ENCODE peak calls at places on chromosomes 12 and 14, in ten cellular contexts. E is left ventricle myocardium inferior, U is esophagus squamous epithelium, I is MM.1S, O is astrocyte of the spinal cord, Y is heart left ventricle, X is A549, J is bronchial epithelial cell, N is tibial artery, R is stomach. B is an unnamed sample.

GRCh38 chr14:53509845-53510244 is 356.7 kb upstream of the DDHD1 start:
- DNase-seq in X (no peak), O (no peak), I (no peak), R (no peak), N (no peak), E (peak), U (no peak), J (peak), Y (peak), B (peak)

GRCh38 chr12:63967781-63968180 is 123.3 kb downstream of the SRGAP1 start:
- DNase-seq in J (peak), U (no peak), R (no peak), N (no peak), I (no peak), E (no peak), Y (no peak), O (no peak), X (no peak), B (no peak)

GRCh38 chr12:56988207-56988739 is 18.1 kb downstream of the ZBTB39 start:
- DNase-seq in E (no peak), N (no peak), O (no peak), J (no peak), I (no peak), Y (peak), X (no peak), U (no peak), R (no peak), B (no peak)

GRCh38 chr12:25200703-25201102 is 5.7 kb downstream of the ETFRF1 start:
- DNase-seq in X (no peak), E (no peak), N (no peak), U (no peak), R (no peak), I (no peak), O (peak), Y (no peak), J (peak), B (peak)

GRCh38 chr14:70704960-70705359 is 63.2 kb downstream of the TTC9 start:
- DNase-seq in J (no peak), U (no peak), N (no peak), R (no peak), O (no peak), X (no peak), Y (no peak), I (no peak), E (no peak), B (no peak)

GRCh38 chr12:26728205-26729050 is 104.6 kb downstream of the ITPR2 start:
- DNase-seq in J (no peak), E (no peak), R (no peak), O (no peak), X (no peak), Y (no peak), U (no peak), I (no peak), N (no peak), B (no peak)

GRCh38 chr12:113854385-113855136 is 111.6 kb downstream of the RBM19 start:
- DNase-seq in N (no peak), O (no peak), E (peak), J (no peak), I (no peak), R (no peak), Y (peak), U (no peak), X (no peak), B (no peak)

GRCh38 chr14:83568141-83568540 is 1961.8 kb upstream of the FLRT2 start:
- DNase-seq in U (no peak), X (no peak), O (no peak), E (no peak), J (no peak), Y (no peak), N (no peak), R (no peak), I (no peak), B (peak)

GRCh38 chr14:49621114-49621881 is 699 bp downstream of the MGAT2 start:
- DNase-seq in J (no peak), X (peak), N (peak), R (peak), U (peak), E (peak), O (no peak), Y (peak), I (peak), B (no peak)

GRCh38 chr12:75120202-75120774 is 89.4 kb downstream of the KCNC2 start:
- DNase-seq in E (no peak), J (no peak), X (no peak), O (peak), Y (no peak), U (no peak), I (no peak), R (no peak), N (no peak), B (no peak)

GRCh38 chr14:92728781-92729364 is 19.6 kb downstream of the LGMN start:
- DNase-seq in Y (peak), O (peak), N (no peak), X (peak), U (no peak), I (no peak), R (peak), J (peak), E (no peak), B (peak)

GRCh38 chr14:24430143-24430681 is 458 bp downstream of the KHNYN start:
- DNase-seq in U (no peak), R (peak), X (peak), O (peak), J (peak), E (peak), Y (peak), I (peak), N (peak), B (peak)

GRCh38 chr12:6295187-6295811 is 15.2 kb upstream of the PLEKHG6 start:
- DNase-seq in J (peak), U (no peak), Y (peak), I (no peak), R (peak), N (no peak), O (peak), E (no peak), X (peak), B (peak)

GRCh38 chr12:72359416-72359815 is 87.2 kb downstream of the TRHDE start:
- DNase-seq in R (no peak), O (no peak), J (no peak), N (no peak), E (no peak), I (no peak), U (no peak), X (no peak), Y (no peak), B (no peak)

GRCh38 chr12:31922341-31923062 is 36.7 kb upstream of the RESF1 start:
- DNase-seq in O (peak), X (peak), E (no peak), J (peak), N (no peak), R (no peak), Y (no peak), U (no peak), I (no peak), B (peak)

GRCh38 chr14:59275668-59276067 is 87.2 kb downstream of the DAAM1 start:
- DNase-seq in J (peak), E (no peak), R (no peak), I (no peak), O (peak), U (no peak), Y (no peak), N (no peak), X (peak), B (peak)

GRCh38 chr12:24708718-24709117 is 240.2 kb downstream of the BCAT1 start:
- DNase-seq in J (no peak), X (no peak), U (no peak), O (no peak), N (no peak), R (no peak), Y (no peak), E (no peak), I (no peak), B (no peak)

GRCh38 chr14:59081680-59082079 is 106.8 kb upstream of the DAAM1 start:
- DNase-seq in I (no peak), R (no peak), U (no peak), X (no peak), Y (no peak), O (no peak), E (no peak), N (no peak), J (no peak), B (no peak)

GRCh38 chr14:71403673-71404072 is 496.4 kb downstream of the PCNX1 start:
- DNase-seq in J (peak), I (peak), N (no peak), Y (no peak), U (no peak), X (peak), E (no peak), O (peak), R (no peak), B (peak)

GRCh38 chr12:112971248-112971647 is 7.1 kb upstream of the OAS2 start:
- DNase-seq in Y (peak), I (no peak), X (no peak), N (no peak), O (no peak), E (peak), U (no peak), J (no peak), R (no peak), B (peak)

GRCh38 chr12:97306121-97306520 is 156.5 kb upstream of the RMST start:
- DNase-seq in N (no peak), J (no peak), Y (no peak), O (no peak), R (no peak), X (no peak), I (peak), E (no peak), U (no peak), B (no peak)

GRCh38 chr14:84343637-84344036 is 1186.3 kb upstream of the FLRT2 start:
- DNase-seq in J (peak), Y (no peak), O (peak), X (no peak), I (no peak), R (no peak), U (no peak), E (no peak), N (no peak), B (peak)

GRCh38 chr14:42994001-42994736 is 1387.5 kb downstream of the LRFN5 start:
- DNase-seq in U (no peak), Y (no peak), R (no peak), E (no peak), O (peak), N (no peak), I (no peak), J (peak), X (peak), B (peak)

GRCh38 chr14:90846511-90846910 is 30.3 kb upstream of the TTC7B start:
- DNase-seq in Y (no peak), R (no peak), N (no peak), I (no peak), E (no peak), O (peak), J (peak), X (no peak), U (no peak), B (peak)

GRCh38 chr14:100692859-100693558 is 33.7 kb upstream of the DLK1 start:
- DNase-seq in X (peak), U (no peak), I (no peak), E (no peak), Y (no peak), R (no peak), N (no peak), J (peak), O (peak), B (peak)

GRCh38 chr12:13208533-13209278 is 12.2 kb downstream of the EMP1 start:
- DNase-seq in R (no peak), U (no peak), E (no peak), O (no peak), N (no peak), Y (no peak), I (peak), J (peak), X (peak), B (no peak)

GRCh38 chr12:13211191-13211858 is 14.8 kb downstream of the EMP1 start:
- DNase-seq in O (peak), R (no peak), X (no peak), J (peak), Y (no peak), E (no peak), U (no peak), N (no peak), I (no peak), B (no peak)

GRCh38 chr12:13210022-13210539 is 13.6 kb downstream of the EMP1 start:
- DNase-seq in R (no peak), I (no peak), J (no peak), E (no peak), Y (no peak), N (no peak), O (no peak), X (no peak), U (no peak), B (no peak)

GRCh38 chr12:13210543-13211190 is 14.1 kb downstream of the EMP1 start:
- DNase-seq in U (no peak), O (no peak), Y (no peak), N (no peak), J (no peak), R (no peak), E (no peak), X (no peak), I (no peak), B (no peak)

GRCh38 chr12:13209279-13210021 is 12.9 kb downstream of the EMP1 start:
- DNase-seq in U (no peak), R (no peak), N (no peak), O (no peak), I (no peak), X (no peak), Y (no peak), E (no peak), J (peak), B (no peak)
- H3K4me3 ChIP-seq in U (no peak), R (no peak), N (no peak), O (no peak), I (no peak), X (no peak), Y (no peak), E (no peak), J (no peak), B (no peak)

DNA sequence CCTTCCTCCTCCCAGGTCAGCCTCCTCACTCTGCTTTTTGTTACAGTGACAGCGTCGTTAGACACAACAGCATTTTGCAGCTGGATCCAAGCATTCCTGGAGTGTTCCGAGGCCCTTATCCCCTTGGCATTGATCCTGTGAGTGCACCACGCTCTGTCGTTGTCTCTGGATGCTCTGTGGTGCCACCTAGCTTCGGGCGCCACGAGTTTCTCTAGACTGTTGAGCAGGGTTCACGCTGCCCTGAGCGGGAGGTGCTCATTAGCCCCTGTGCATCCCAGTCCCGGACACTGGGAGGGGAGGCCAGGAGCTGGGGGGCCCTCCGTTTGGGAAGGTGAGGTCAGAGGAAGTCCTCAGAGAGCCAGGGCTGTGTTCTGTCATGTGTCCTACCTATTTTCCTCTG is 17.3 kb upstream of the DNAH10 start:
- DNase-seq in N (no peak), E (no peak), Y (no peak), J (no peak), U (no peak), R (no peak), X (peak), I (no peak), O (no peak), B (no peak)
- TF ChIP-seq CTCF in N (no peak), E (peak), Y (no peak), J (peak), U (no peak), R (no peak), X (no peak), I (no peak), O (peak), B (peak)

GRCh38 chr14:77375164-77375950 is 1.5 kb downstream of the TMED8 start:
- DNase-seq in R (no peak), E (no peak), X (no peak), O (no peak), U (no peak), I (no peak), Y (no peak), N (no peak), J (no peak), B (no peak)

GRCh38 chr14:77376771-77377501 is at the start of the genes SAMD15 and TMED8:
- DNase-seq in N (peak), J (peak), E (peak), O (peak), X (peak), U (peak), R (peak), I (peak), Y (peak), B (peak)

GRCh38 chr14:77377502-77377844 is 294 bp downstream of the SAMD15 start:
- DNase-seq in R (no peak), J (no peak), U (no peak), O (no peak), I (no peak), E (no peak), X (no peak), Y (no peak), N (no peak), B (no peak)

GRCh38 chr14:77376380-77376770 is 519 bp downstream of the TMED8 start:
- DNase-seq in R (peak), I (peak), J (peak), Y (peak), O (peak), U (no peak), N (no peak), E (peak), X (peak), B (no peak)

DNA sequence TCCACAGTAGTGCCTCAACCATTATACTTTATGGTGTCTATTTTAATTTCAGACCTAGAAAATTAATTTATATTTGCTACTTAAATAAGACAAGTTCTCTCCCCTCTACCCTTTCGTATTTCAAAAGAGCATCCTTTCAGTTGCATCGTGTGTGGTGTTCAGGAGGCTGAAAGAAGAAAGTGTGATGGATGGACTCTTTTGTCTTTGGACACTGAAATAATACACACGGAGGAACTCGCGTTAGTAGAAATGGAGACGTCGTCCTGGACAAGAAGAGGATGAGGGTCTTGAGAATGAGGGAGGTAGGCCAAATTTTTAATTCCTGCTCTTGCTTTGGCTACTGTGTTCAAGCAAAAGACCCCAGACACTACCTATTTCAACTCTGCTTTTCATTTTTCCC is 921 bp downstream of the TMED8 start:
- DNase-seq in I (no peak), X (no peak), U (no peak), Y (no peak), N (no peak), E (no peak), O (no peak), J (no peak), R (no peak), B (no peak)
- H3K4me3 ChIP-seq in I (peak), X (peak), U (peak), Y (peak), N (peak), E (peak), O (peak), J (peak), R (peak), B (peak)

GRCh38 chr12:108098374-108098773 is 30.7 kb upstream of the WSCD2 start:
- DNase-seq in E (no peak), O (no peak), J (no peak), U (no peak), I (no peak), N (no peak), R (no peak), X (no peak), Y (no peak), B (no peak)
- TF ChIP-seq CTCF in E (no peak), O (no peak), J (no peak), U (no peak), I (no peak), N (no peak), R (no peak), X (no peak), Y (no peak), B (no peak)

DNA sequence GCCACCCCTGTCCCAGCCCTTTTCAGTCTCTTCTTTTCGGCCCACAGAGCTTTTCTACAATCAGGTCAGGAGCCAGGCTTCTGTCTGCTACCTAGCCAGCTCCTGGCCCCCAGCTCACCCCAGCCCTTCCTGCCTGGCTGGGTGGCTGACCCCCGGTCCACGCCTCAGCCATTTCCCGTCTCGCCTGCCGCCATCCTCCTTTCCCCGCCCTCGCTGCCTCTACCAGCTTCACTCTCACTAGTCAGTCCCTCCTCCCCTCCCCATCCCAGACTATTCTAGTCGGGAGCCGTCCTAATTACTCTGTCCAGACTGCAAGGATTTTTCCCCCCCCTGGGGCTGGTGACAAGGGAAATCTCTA is 876 bp downstream of the DHH start:
- DNase-seq in X (no peak), O (no peak), J (no peak), I (no peak), E (peak), N (no peak), R (no peak), Y (peak), U (no peak), B (no peak)
- H3K4me3 ChIP-seq in X (no peak), O (peak), J (no peak), I (no peak), E (peak), N (no peak), R (peak), Y (peak), U (no peak), B (no peak)

GRCh38 chr12:43148711-43149110 is 403.3 kb downstream of the ADAMTS20 start:
- DNase-seq in J (peak), N (no peak), O (no peak), I (no peak), Y (no peak), X (no peak), E (no peak), R (no peak), U (no peak), B (peak)

GRCh38 chr12:43147893-43148292 is 404.1 kb downstream of the ADAMTS20 start:
- DNase-seq in J (peak), N (no peak), E (no peak), U (no peak), X (no peak), O (no peak), R (no peak), I (no peak), Y (no peak), B (peak)

DNA sequence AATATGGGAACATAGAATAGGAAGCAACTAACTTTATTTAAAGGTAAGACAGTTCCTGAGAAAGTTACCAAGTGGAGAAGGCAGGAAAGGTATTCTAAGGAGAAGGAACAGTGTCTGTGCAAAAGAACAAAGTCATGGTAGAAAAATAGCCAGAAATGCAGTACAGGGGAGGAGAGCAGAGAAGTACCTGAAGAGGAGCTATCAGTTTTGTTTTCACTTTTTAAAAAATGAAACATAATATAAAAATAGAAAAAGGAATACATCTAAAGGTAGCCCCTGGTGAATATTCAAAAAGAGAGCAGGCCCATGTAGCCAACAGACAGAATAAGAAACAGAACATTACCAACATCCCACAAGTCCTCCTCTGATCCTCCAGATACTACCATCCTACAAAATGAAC is 408.7 kb downstream of the ADAMTS20 start:
- DNase-seq in U (no peak), J (no peak), Y (no peak), I (peak), X (no peak), R (no peak), O (no peak), N (no peak), E (no peak), B (no peak)
- TF ChIP-seq CTCF in U (no peak), J (no peak), Y (no peak), I (no peak), X (no peak), R (no peak), O (no peak), N (no peak), E (no peak), B (no peak)

DNA sequence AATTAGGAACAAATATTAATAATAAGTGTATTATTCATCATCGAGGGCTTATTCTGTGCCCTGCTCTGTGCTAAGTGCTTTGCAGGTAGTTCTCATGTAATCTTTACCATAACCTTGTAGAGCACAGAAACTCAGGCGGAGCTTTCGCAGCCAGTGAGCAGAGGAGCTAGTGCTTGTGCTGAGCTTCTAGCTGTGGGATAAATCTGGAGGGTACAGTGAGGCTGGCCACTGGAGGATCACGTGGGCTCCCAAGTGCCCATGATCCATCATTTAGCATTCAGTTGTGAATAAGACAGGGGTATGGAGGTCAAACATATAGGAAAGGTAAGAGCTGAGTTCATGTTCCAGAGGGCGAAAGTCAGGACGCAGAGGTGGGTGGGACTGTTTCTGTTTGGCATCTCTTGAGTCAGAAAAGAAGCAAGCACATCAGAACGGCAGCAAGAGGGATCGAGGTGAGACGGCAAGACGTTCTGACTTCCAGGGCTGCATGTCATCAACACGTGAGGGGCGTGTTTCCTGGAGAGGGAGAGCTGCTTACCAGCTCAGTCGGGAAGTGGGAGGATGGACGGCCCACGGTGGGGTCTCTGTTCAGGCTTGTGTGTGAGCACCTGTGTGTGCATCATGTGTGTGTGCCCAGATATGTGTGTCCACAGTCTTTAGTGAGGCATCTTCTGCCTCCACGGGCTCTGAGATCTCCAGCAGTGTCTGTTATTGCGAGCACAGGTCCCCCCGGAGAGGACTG is 16.8 kb upstream of the KRT80 start:
- DNase-seq in J (peak), Y (no peak), R (no peak), X (no peak), U (no peak), I (no peak), E (no peak), N (no peak), O (no peak), B (peak)
- H3K4me3 ChIP-seq in J (peak), Y (no peak), R (no peak), X (no peak), U (no peak), I (no peak), E (no peak), N (no peak), O (no peak), B (no peak)